ENCODE peak calls at places on chromosomes 4 and X, in five cellular contexts. F, N, M, Y and C are unnamed samples.

GRCh38 chr4:108031427-108032083 is 41.9 kb downstream of the HADH start:
- DNase-seq in Y (no peak), F (no peak), N (no peak), M (peak; percentile 55), C (no peak)

GRCh38 chrX:11381464-11381863 is 88.3 kb downstream of the AMELX start:
- DNase-seq in M (peak; percentile 60), N (peak; percentile 44), Y (no peak), F (no peak), C (no peak)

GRCh38 chrX:107716816-107717700 is 58.5 kb downstream of the TSC22D3 start:
- DNase-seq in N (peak; percentile 86), Y (peak; percentile 2), M (peak; percentile 82), F (peak; percentile 45), C (peak; percentile 66)

GRCh38 chrX:140087865-140088264 is 122.5 kb upstream of the CXorf66 start:
- DNase-seq in Y (no peak), N (no peak), F (no peak), M (no peak), C (no peak)

GRCh38 chrX:46268429-46268828 is 276.8 kb downstream of the ZNF674 start:
- DNase-seq in M (peak; percentile 48), F (no peak), N (peak; percentile 23), Y (no peak), C (no peak)

GRCh38 chr4:8457646-8458045 is 17.1 kb downstream of the TRMT44 start:
- DNase-seq in Y (no peak), N (no peak), F (no peak), M (no peak), C (no peak)

GRCh38 chrX:72048515-72049455 is 82.9 kb downstream of the RTL5 start:
- DNase-seq in Y (no peak), N (no peak), M (no peak), F (no peak), C (no peak)

GRCh38 chrX:56764975-56765791 is 36.1 kb downstream of the NBDY start:
- DNase-seq in F (no peak), Y (no peak), M (no peak), N (peak; percentile 7), C (no peak)

GRCh38 chr4:48247142-48247877 is 22.3 kb downstream of the TEC start:
- DNase-seq in F (no peak), Y (no peak), M (peak; percentile 37), N (no peak), C (no peak)

DNA sequence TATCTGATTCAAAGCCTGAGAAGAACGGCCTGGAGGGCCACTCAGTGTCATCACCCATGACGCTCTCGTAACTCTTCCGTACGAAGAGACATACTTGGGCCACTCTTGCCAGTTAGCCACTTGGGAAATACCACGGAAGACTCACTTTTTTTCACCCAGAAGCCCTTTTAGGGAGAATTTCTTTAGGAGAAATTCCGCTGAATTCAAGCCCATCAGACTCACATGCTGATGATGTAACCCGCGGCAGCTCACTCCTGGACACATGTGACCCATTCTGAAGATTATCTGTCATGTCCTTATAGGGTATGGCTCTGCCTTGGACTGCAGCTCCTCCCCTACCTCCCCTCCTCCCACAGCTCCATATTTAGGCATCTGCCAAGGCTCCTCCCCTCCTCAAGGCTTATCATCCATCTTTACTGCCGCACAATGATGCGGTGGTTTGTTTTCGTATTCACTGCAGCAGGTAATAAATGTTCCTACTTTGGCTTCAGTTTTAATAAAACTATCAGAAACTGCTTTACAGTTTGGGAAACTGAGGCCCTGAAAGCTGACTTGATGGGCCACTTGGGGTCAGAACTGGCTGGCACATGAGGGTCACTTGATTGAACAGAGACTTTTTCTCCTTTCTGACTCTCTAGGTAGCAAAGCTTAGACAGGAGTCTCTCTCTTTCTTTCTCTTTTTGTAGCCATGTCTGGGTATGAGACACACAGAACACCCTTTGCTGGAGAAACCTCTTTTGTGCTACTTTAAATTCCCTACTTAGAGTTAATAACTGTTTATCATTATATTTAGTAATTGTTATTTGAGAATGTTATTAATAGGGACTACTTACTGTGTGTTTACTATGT is 42.1 kb downstream of the RHOH start:
- DNase-seq in M (no peak), Y (no peak), N (no peak), F (no peak), C (no peak)
- H3K27ac ChIP-seq in M (no peak overlapping the region), Y (no peak overlapping the region), N (no peak overlapping the region), F (peak overlapping the region; percentile 22), C (no peak overlapping the region)

GRCh38 chrX:19810809-19811208 is 76.6 kb downstream of the SH3KBP1 start:
- DNase-seq in M (peak; percentile 70), F (no peak), N (no peak), Y (no peak), C (no peak)
- H3K27ac ChIP-seq in M (peak overlapping the region; percentile 33), F (no peak overlapping the region), N (no peak overlapping the region), Y (no peak overlapping the region), C (no peak overlapping the region)

GRCh38 chr4:26048962-26049361 is 134.9 kb downstream of the SMIM20 start:
- DNase-seq in M (peak; percentile 71), F (no peak), Y (no peak), N (no peak), C (no peak)
- H3K27ac ChIP-seq in M (peak overlapping the region; percentile 88), F (no peak overlapping the region), Y (no peak overlapping the region), N (peak overlapping the region; percentile 17), C (no peak overlapping the region)

GRCh38 chr4:74108457-74109115 is 9.6 kb upstream of the CXCL2 start:
- DNase-seq in N (no peak), F (no peak), Y (no peak), M (no peak), C (no peak)
- H3K27ac ChIP-seq in N (peak overlapping the region; percentile 78), F (peak overlapping the region; percentile 81), Y (peak overlapping the region; percentile 20), M (peak overlapping the region; percentile 99), C (no peak overlapping the region)

DNA sequence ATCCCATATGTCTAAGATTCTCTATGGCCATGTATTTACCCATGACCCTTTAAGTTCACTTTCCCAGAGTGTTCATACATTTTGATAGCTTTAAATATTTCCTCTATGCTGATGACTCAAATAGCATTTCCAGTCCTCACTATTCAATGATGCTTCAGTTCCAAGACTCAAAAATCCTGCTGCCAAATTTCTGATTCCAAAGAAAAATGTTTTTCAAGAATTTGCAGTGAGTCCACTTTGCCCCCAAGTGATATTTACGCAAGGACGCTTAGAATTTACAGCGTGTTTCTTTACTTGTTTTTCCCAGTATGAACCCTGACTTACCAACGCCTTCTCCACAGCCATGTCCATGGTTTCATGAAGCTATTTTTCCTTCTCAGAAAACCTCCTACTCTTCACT is 127.9 kb upstream of the PCDH18 start:
- DNase-seq in N (no peak), M (peak; percentile 57), F (no peak), Y (no peak), C (no peak)
- H3K27ac ChIP-seq in N (no peak overlapping the region), M (peak overlapping the region; percentile 78), F (no peak overlapping the region), Y (no peak overlapping the region), C (no peak overlapping the region)

GRCh38 chrX:54178100-54178940 is 4.7 kb downstream of the FAM120C start:
- DNase-seq in N (no peak), Y (no peak), M (peak; percentile 80), F (no peak), C (no peak)
- H3K27ac ChIP-seq in N (no peak overlapping the region), Y (no peak overlapping the region), M (peak overlapping the region; percentile 74), F (no peak overlapping the region), C (no peak overlapping the region)